ENCODE peak calls at places on chromosomes 7 and 10, in seven cellular contexts. A is AG04449; S is endothelial cell; Q is ACHN; M is SJSA1; H is stimulated activated CD4-positive, alpha-beta T cell treated with anti-CD3 and anti-CD28 coated beads, Interleukin-2, amount 100 ng/mL, for 24 hours; T is T follicular helper cell. P is an unnamed sample.

GRCh38 chr7:75957021-75957736 is 37.2 kb downstream of the TMEM120A start:
- DNase-seq in Q (no peak), M (no peak), S (no peak), A (no peak), H (no peak), T (no peak), P (no peak)

GRCh38 chr7:116535416-116535815 is 10.6 kb downstream of the CAV1 start:
- DNase-seq in S (no peak), A (no peak), Q (no peak), T (no peak), M (no peak), H (no peak), P (no peak)

GRCh38 chr10:125521721-125522680 is 161.0 kb downstream of the TEX36 start:
- DNase-seq in Q (peak), T (no peak), M (peak), H (peak), A (no peak), S (peak), P (peak)

GRCh38 chr10:131174211-131174565 is 137.3 kb downstream of the TCERG1L start:
- DNase-seq in T (no peak), H (no peak), A (no peak), Q (no peak), S (no peak), M (no peak), P (no peak)

GRCh38 chr7:77258014-77258413 is 58.4 kb upstream of the FGL2 start:
- DNase-seq in M (no peak), S (no peak), H (no peak), A (no peak), T (no peak), Q (no peak), P (no peak)

GRCh38 chr7:75915416-75916156 is 631 bp downstream of the POR start:
- DNase-seq in A (no peak), S (peak), Q (peak), M (peak), H (peak), T (no peak), P (no peak)

GRCh38 chr10:129865960-129866359 is 98.1 kb downstream of the EBF3 start:
- DNase-seq in A (no peak), T (no peak), S (no peak), H (no peak), M (no peak), Q (no peak), P (no peak)

GRCh38 chr7:100247152-100247757 is 27.5 kb downstream of the PVRIG start:
- DNase-seq in Q (peak), A (peak), M (peak), T (no peak), H (no peak), S (peak), P (peak)

GRCh38 chr10:103465411-103466179 is 6.9 kb upstream of the CALHM1 start:
- DNase-seq in M (no peak), H (no peak), A (no peak), T (no peak), Q (no peak), S (no peak), P (no peak)

GRCh38 chr7:112084506-112084905 is 121.7 kb downstream of the DOCK4 start:
- DNase-seq in Q (no peak), M (no peak), A (peak), T (no peak), S (no peak), H (no peak), P (no peak)

GRCh38 chr10:34869128-34869836 is 54.2 kb upstream of the PARD3 start:
- DNase-seq in T (no peak), M (no peak), H (no peak), A (no peak), S (no peak), Q (no peak), P (no peak)

GRCh38 chr7:14104861-14105260 is 115.4 kb upstream of the ETV1 start:
- DNase-seq in Q (no peak), T (no peak), S (no peak), H (no peak), M (no peak), A (no peak), P (no peak)

GRCh38 chr10:77912576-77912975 is 14.0 kb downstream of the DLG5 start:
- DNase-seq in M (no peak), H (no peak), A (no peak), Q (no peak), S (no peak), T (no peak), P (no peak)

GRCh38 chr10:127044191-127044590 is 139.0 kb downstream of the DOCK1 start:
- DNase-seq in A (no peak), Q (no peak), H (no peak), T (no peak), M (no peak), S (no peak), P (no peak)

GRCh38 chr7:98105942-98106544 is 619 bp upstream of the LMTK2 start:
- DNase-seq in Q (no peak), M (no peak), A (no peak), H (peak), S (no peak), T (no peak), P (no peak)

GRCh38 chr7:129752760-129753159 is 141.2 kb downstream of the NRF1 start:
- DNase-seq in H (no peak), S (no peak), M (no peak), T (no peak), A (no peak), Q (no peak), P (no peak)

GRCh38 chr7:77328669-77329068 is 87.5 kb downstream of the GSAP start:
- DNase-seq in T (no peak), M (no peak), Q (no peak), S (no peak), A (no peak), H (no peak), P (no peak)

GRCh38 chr10:58409956-58410610 is 24.9 kb downstream of the TFAM start:
- DNase-seq in Q (no peak), T (no peak), H (no peak), S (no peak), A (no peak), M (no peak), P (no peak)

GRCh38 chr10:123144697-123145541 is 3.0 kb upstream of the HMX2 start:
- DNase-seq in M (no peak), A (no peak), Q (peak), H (no peak), T (no peak), S (no peak), P (no peak)

GRCh38 chr10:102752934-102753664 is 9.4 kb downstream of the WBP1L start:
- DNase-seq in M (peak), S (no peak), A (peak), T (no peak), H (no peak), Q (peak), P (no peak)

GRCh38 chr10:125531470-125531869 is 151.5 kb downstream of the TEX36 start:
- DNase-seq in M (no peak), A (no peak), S (no peak), H (no peak), Q (no peak), T (no peak), P (no peak)

GRCh38 chr7:42347616-42348015 is 110.6 kb upstream of the GLI3 start:
- DNase-seq in M (no peak), H (no peak), S (no peak), A (no peak), T (no peak), Q (no peak), P (no peak)

GRCh38 chr10:66836057-66836456 is 89.8 kb upstream of the LRRTM3 start:
- DNase-seq in Q (peak), S (no peak), A (peak), T (no peak), H (no peak), M (no peak), P (no peak)

GRCh38 chr10:51425431-51425830 is 274.0 kb downstream of the CSTF2T start:
- DNase-seq in M (no peak), H (no peak), S (no peak), Q (no peak), T (no peak), A (no peak), P (no peak)

GRCh38 chr7:89517815-89518214 is 636.5 kb upstream of the STEAP1 start:
- DNase-seq in T (no peak), M (no peak), A (no peak), S (no peak), Q (no peak), H (no peak), P (no peak)

GRCh38 chr10:29253096-29254029 is 35.5 kb upstream of the LYZL1 start:
- DNase-seq in M (no peak), Q (no peak), T (no peak), A (no peak), H (no peak), S (no peak), P (no peak)

GRCh38 chr7:105656922-105657521 is 75.7 kb upstream of the EFCAB10 start:
- DNase-seq in S (peak), H (peak), M (peak), T (peak), A (no peak), Q (peak), P (peak)

GRCh38 chr10:133124357-133125211 is 35.4 kb upstream of the KNDC1 start:
- DNase-seq in H (peak), Q (peak), T (no peak), S (peak), M (no peak), A (no peak), P (no peak)

GRCh38 chr7:73623798-73624668 is at the start of gene MLXIPL:
- DNase-seq in M (peak), Q (peak), H (peak), A (no peak), S (peak), T (peak), P (peak)

P was measured in NT2/D1.